ENCODE peak calls at places on chromosomes 4 and X, in ten cellular contexts. V is HepG2, S is tibial nerve, L is GM12878, B is suprapubic skin, G is K562, I is transverse colon, D is stomach, H is sigmoid colon, M is ovary. C is an unnamed sample.

GRCh38 chr4:152309418-152309817 is 226.5 kb downstream of the FBXW7 start:
- DNase-seq in V (no peak), L (no peak), G (no peak), H (no peak), D (no peak), M (no peak), I (no peak), B (no peak), S (no peak), C (no peak)

GRCh38 chr4:89587364-89587763 is 249.6 kb downstream of the SNCA start:
- DNase-seq in M (no peak), I (no peak), B (no peak), V (no peak), L (no peak), H (no peak), D (no peak), S (no peak), G (no peak), C (no peak)

GRCh38 chrX:26922278-26922677 is 540.9 kb downstream of the PPP4R3C start:
- DNase-seq in S (no peak), D (no peak), L (no peak), B (no peak), M (no peak), V (no peak), G (no peak), I (no peak), H (no peak), C (no peak)

GRCh38 chr4:164508836-164509235 is 245.1 kb upstream of the SMIM31 start:
- DNase-seq in S (no peak), L (no peak), G (no peak), M (no peak), I (no peak), H (no peak), V (no peak), B (no peak), D (no peak), C (no peak)

GRCh38 chrX:53223955-53224859 is 800 bp downstream of the KDM5C start:
- DNase-seq in V (peak), H (no peak), M (no peak), L (no peak), G (peak), S (no peak), I (peak), B (peak), D (no peak), C (no peak)

GRCh38 chr4:24770111-24770584 is 25.2 kb upstream of the SOD3 start:
- DNase-seq in S (no peak), B (no peak), V (no peak), G (no peak), I (no peak), M (no peak), H (no peak), L (peak), D (no peak), C (no peak)

GRCh38 chr4:149713031-149713430 is 102.6 kb downstream of the IQCM start:
- DNase-seq in L (no peak), M (no peak), V (no peak), G (no peak), H (no peak), I (no peak), D (no peak), B (no peak), S (no peak), C (no peak)

GRCh38 chrX:68824565-68825125 is 4.2 kb upstream of the EFNB1 start:
- DNase-seq in B (no peak), I (no peak), D (no peak), L (no peak), G (no peak), S (no peak), H (peak), V (no peak), M (no peak), C (no peak)

GRCh38 chrX:3711331-3711917 is 2.0 kb downstream of the PRKX start:
- DNase-seq in L (peak), B (no peak), S (no peak), I (peak), V (no peak), G (peak), H (no peak), D (no peak), M (peak), C (peak)

GRCh38 chr4:148071009-148071408 is 339.1 kb downstream of the ARHGAP10 start:
- DNase-seq in V (no peak), L (no peak), H (no peak), D (no peak), G (no peak), I (no peak), S (no peak), B (no peak), M (no peak), C (no peak)

GRCh38 chr4:46975841-46976551 is 17.4 kb downstream of the GABRA4 start:
- DNase-seq in H (no peak), L (peak), B (no peak), G (no peak), S (no peak), D (no peak), I (no peak), M (no peak), V (no peak), C (no peak)

GRCh38 chrX:32847921-32848320 is 363.4 kb downstream of the DMD start:
- DNase-seq in V (no peak), B (no peak), S (no peak), M (no peak), L (no peak), I (no peak), G (no peak), H (no peak), D (no peak), C (no peak)

GRCh38 chr4:134585972-134586371 is 384.4 kb upstream of the PABPC4L start:
- DNase-seq in V (no peak), M (no peak), G (no peak), B (no peak), I (no peak), L (no peak), H (no peak), S (no peak), D (no peak), C (no peak)

GRCh38 chrX:69027181-69028005 is 137.9 kb downstream of the PJA1 start:
- DNase-seq in G (no peak), I (no peak), M (no peak), D (peak), S (no peak), H (no peak), B (no peak), L (no peak), V (no peak), C (no peak)

GRCh38 chrX:134173541-134174272 is 63.3 kb upstream of the CCDC160 start:
- DNase-seq in L (no peak), B (no peak), I (no peak), G (no peak), H (no peak), M (no peak), D (no peak), S (no peak), V (no peak), C (no peak)

DNA sequence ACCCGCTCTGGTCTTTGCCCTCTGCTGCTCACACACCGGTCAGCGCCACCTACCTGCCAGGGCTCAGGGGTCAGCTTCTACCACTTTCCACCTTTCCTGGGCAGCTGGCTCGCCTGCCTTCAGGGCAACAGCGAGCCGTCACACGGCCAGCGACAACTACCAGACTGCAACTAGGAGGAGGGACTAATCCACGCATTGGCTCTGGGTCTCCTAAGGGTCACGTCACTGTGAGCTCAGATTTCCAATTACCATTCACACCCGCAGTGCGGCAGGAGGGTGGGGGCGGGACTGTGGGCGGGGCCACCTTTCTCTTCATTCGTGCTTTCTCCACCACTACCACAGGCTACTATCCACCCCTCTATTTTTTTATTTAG is at the start of gene BEX5:
- DNase-seq in B (peak), V (no peak), S (no peak), G (peak), I (peak), D (peak), L (no peak), H (peak), M (peak), C (peak)
- TF ChIP-seq POLR2A in B (no peak), V (no peak), S (no peak), G (no peak), I (peak), D (no peak), L (peak), H (no peak), M (peak), C (peak)

DNA sequence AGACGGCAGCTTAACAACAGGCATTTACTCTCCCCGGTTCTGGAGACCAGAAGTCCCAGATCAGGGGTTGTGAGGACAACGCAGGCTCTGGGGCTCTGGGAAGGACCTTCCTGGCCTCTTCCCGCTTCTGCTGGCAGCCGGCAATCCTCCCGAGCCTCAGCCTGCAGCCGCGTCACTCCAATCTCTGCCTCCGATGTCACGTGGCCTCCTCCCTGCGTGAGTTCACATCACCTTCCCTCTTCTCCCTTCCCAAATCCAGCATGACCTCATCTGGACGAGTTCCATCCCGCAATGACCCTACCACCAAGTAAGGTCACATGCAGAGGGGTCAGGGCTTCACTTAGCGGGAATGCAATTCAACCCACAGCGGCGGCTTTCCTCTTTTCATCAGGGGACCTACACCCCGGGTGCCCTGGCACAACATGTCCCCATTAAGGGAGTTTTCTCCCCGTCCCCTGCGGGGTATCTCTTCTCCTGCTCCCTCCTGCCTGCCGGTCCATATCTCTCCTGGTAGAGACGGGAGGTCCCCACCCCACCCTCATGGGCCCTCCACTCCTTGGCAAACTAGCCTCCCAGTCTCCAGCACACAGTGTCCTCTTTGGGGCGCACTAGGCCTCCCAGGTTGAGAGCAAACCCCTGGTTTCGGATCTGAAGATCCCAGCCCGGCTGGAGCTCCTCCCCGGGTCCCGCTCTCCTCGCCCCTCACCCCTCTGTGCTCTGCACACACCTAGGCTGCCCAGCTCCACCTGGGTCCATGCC is 25.5 kb downstream of the ABLIM2 start:
- DNase-seq in B (no peak), D (no peak), I (no peak), G (no peak), S (no peak), H (no peak), V (no peak), M (no peak), L (no peak), C (no peak)
- TF ChIP-seq EP300 in B (no peak), D (no peak), I (no peak), G (no peak), S (peak), H (no peak), V (no peak), M (no peak), L (no peak), C (no peak)

DNA sequence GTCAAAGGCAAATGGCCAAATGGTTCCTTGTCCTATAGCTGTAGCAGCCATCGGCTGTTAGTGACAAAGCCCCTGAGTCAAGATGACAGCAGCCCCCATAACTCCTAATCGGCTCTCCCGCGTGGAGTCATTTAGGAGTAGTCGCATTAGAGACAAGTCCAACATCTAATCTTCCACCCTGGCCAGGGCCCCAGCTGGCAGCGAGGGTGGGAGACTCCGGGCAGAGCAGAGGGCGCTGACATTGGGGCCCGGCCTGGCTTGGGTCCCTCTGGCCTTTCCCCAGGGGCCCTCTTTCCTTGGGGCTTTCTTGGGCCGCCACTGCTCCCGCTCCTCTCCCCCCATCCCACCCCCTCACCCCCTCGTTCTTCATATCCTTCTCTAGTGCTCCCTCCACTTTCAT is 3.8 kb upstream of the OPN1LW start:
- DNase-seq in B (no peak), V (no peak), I (no peak), M (no peak), L (no peak), H (no peak), D (no peak), S (no peak), G (no peak), C (no peak)
- TF ChIP-seq POLR2A in B (no peak), V (no peak), I (no peak), M (no peak), L (no peak), H (no peak), D (no peak), S (no peak), G (no peak), C (no peak)

GRCh38 chr4:146641762-146642161 is 3.1 kb downstream of the POU4F2 start:
- DNase-seq in I (no peak), B (no peak), D (no peak), V (no peak), L (no peak), H (no peak), S (no peak), M (no peak), G (no peak), C (no peak)

GRCh38 chr4:146640459-146641061 is 1.9 kb downstream of the POU4F2 start:
- DNase-seq in I (no peak), B (no peak), V (no peak), G (no peak), D (no peak), L (no peak), S (no peak), M (no peak), H (no peak), C (no peak)

GRCh38 chr4:146646601-146647000 is 7.9 kb downstream of the POU4F2 start:
- DNase-seq in H (no peak), S (no peak), L (no peak), B (no peak), I (no peak), D (no peak), V (no peak), M (no peak), G (no peak), C (no peak)

GRCh38 chr4:146640021-146640425 is 1.3 kb downstream of the POU4F2 start:
- DNase-seq in V (no peak), G (no peak), I (no peak), M (no peak), S (no peak), B (peak), D (no peak), L (no peak), H (no peak), C (peak)

DNA sequence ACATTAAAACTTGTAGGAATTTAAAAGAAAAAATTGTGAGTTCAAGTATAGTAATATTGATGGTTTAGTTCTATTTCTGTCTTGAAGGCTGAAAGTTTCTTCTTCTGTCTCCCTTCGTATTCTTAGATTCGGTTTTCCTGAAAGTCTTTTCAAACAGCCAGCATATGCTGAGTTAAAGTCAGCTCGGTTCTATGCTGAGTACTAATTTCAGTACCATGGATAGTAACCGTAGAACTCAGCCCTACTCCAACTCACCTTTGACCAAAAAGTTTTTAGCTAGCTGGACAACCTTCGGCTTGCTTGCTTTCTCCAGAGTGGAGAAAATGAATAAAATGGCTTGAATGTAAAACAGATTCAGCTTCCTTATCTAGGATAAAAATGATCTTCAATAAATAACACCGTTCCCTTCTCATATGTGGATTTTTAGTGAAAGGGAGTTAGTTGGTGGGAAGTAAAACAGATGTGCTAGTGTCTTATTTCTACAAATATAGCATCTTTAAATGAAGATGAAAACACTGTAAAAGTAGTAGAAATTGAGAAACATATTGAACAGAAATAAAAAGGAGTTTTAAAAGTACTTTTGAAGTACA is 5.2 kb downstream of the POU4F2 start:
- DNase-seq in I (no peak), G (no peak), L (no peak), S (no peak), B (no peak), H (no peak), D (no peak), V (peak), M (no peak), C (no peak)
- TF ChIP-seq EP300 in I (no peak), G (no peak), L (no peak), S (no peak), B (no peak), H (no peak), D (no peak), V (no peak), M (no peak), C (no peak)

DNA sequence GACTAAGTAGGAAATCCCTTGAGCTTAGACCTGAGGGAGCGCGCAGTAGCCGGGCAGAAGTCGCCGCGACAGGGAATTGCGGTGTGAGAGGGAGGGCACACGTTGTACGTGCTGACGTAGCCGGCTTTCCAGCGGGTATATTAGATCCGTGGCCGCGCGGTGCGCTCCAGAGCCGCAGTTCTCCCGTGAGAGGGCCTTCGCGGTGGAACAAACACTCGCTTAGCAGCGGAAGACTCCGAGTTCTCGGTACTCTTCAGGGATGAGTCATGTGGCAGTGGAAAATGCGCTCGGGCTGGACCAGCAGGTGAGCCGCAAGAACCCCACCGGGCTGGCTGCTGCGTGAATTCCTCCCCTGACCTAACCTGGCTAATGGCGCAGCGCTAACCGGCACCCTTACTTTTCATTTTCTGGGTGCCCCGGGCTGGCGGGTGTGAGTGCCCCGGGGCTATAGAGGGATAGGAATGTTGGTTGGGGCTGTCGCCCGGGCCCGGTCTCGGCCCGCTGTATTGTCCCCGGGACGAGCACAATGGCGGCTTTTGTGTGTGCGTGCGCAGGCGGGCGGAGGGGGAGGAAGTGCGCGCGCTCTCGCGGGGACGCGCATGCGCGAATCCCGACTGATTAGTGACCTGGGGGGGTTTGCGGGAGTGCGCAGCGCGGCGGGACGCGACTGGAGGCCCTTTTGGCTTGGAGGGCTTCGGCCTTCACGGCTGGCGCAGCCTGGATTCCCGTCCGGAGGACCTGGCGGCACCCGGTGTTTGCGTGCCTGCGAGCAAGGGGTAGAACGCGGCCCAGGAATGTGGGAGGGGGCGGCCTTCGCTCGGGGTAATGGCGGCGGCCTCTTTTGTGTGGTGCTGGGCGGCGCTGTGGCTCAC is at the start of gene DDX3X:
- DNase-seq in H (peak), D (peak), I (peak), S (peak), G (peak), B (peak), V (peak), L (peak), M (peak), C (peak)
- TF ChIP-seq POLR2A in H (peak), D (peak), I (peak), S (peak), G (peak), B (peak), V (peak), L (peak), M (peak), C (peak)

GRCh38 chrX:19382500-19383145 is 38.9 kb downstream of the PDHA1 start:
- DNase-seq in D (peak), V (peak), M (no peak), B (no peak), L (no peak), I (peak), H (peak), S (peak), G (no peak), C (peak)
- TF ChIP-seq EP300 in D (no peak), V (no peak), M (no peak), B (no peak), L (no peak), I (no peak), H (no peak), S (no peak), G (no peak), C (no peak)

GRCh38 chr4:4995103-4995761 is 24.0 kb downstream of the CYTL1 start:
- DNase-seq in B (peak), G (peak), M (peak), D (peak), V (peak), H (peak), I (peak), L (no peak), S (peak), C (peak)
- TF ChIP-seq POLR2A in B (no peak), G (no peak), M (no peak), D (no peak), V (no peak), H (no peak), I (no peak), L (no peak), S (no peak), C (no peak)

GRCh38 chrX:48933757-48934156 is 14.9 kb upstream of the PIM2 start:
- DNase-seq in S (no peak), M (no peak), H (no peak), D (no peak), G (no peak), I (no peak), L (no peak), V (no peak), B (no peak), C (no peak)

GRCh38 chrX:48927125-48927524 is 8.3 kb upstream of the PIM2 start:
- DNase-seq in D (no peak), M (no peak), I (no peak), L (no peak), G (no peak), H (no peak), V (no peak), S (no peak), B (no peak), C (no peak)

GRCh38 chrX:48924270-48924669 is 5.4 kb upstream of the PIM2 start:
- DNase-seq in B (no peak), M (no peak), D (no peak), G (no peak), S (no peak), L (no peak), I (no peak), V (no peak), H (no peak), C (no peak)

GRCh38 chrX:48923771-48924170 is 4.9 kb upstream of the PIM2 start:
- DNase-seq in B (no peak), S (no peak), D (no peak), H (no peak), I (no peak), G (no peak), V (no peak), L (no peak), M (no peak), C (no peak)

GRCh38 chrX:48927736-48928382 is 9.0 kb upstream of the PIM2 start:
- DNase-seq in H (no peak), B (no peak), S (no peak), V (no peak), I (no peak), L (no peak), M (no peak), D (no peak), G (no peak), C (no peak)
- TF ChIP-seq EP300 in H (no peak), B (no peak), S (no peak), V (no peak), I (no peak), L (no peak), M (no peak), D (no peak), G (no peak), C (no peak)